ENCODE peak calls at places on chromosomes 3 and 15, in six cellular contexts. N is nephron progenitor cell, Q is IMR-90, Y is mammary epithelial cell, K is fibroblast of villous mesenchyme, T is lower leg skin. F is an unnamed sample.
A peak's percentile ranks its signal among the peaks of the same experiment; 100 is the strongest.

GRCh38 chr15:40773902-40774301 is 4.1 kb downstream of the C15orf62 start:
- DNase-seq in Q (no peak), N (no peak), K (no peak), Y (no peak), T (no peak), F (no peak)

GRCh38 chr15:78987891-78988360 is 43.1 kb upstream of the CTSH start:
- DNase-seq in Y (no peak), K (no peak), T (no peak), N (no peak), Q (no peak), F (no peak)

GRCh38 chr15:96796841-96797240 is 466.3 kb downstream of the NR2F2 start:
- DNase-seq in Y (no peak), K (no peak), N (no peak), Q (no peak), T (no peak), F (no peak)

GRCh38 chr15:66702770-66703539 is 919 bp downstream of the SMAD6 start:
- DNase-seq in T (no peak), Q (no peak), K (no peak), N (peak; percentile 66), Y (no peak), F (no peak)

GRCh38 chr15:41892621-41893421 is 1.0 kb downstream of the SPTBN5 start:
- DNase-seq in Q (no peak), K (no peak), Y (peak; percentile 25), T (no peak), N (no peak), F (no peak)

GRCh38 chr3:177777699-177778098 is 580.4 kb upstream of the TBL1XR1 start:
- DNase-seq in Y (peak; percentile 68), K (peak; percentile 49), T (no peak), N (peak; percentile 20), Q (peak; percentile 56), F (peak; percentile 58)

GRCh38 chr3:20546636-20547035 is 360.6 kb upstream of the SGO1 start:
- DNase-seq in K (no peak), T (no peak), Q (no peak), Y (no peak), N (no peak), F (no peak)

GRCh38 chr3:177483182-177483967 is 286.1 kb upstream of the TBL1XR1 start:
- DNase-seq in N (no peak), Q (no peak), K (no peak), T (no peak), Y (peak; percentile 91), F (peak; percentile 90)

GRCh38 chr15:58469432-58470353 is 37.9 kb downstream of the LIPC start:
- DNase-seq in T (no peak), K (peak; percentile 98), Y (peak; percentile 96), N (no peak), Q (peak; percentile 97), F (peak; percentile 98)

GRCh38 chr3:58117561-58118305 is 93.0 kb downstream of the DNASE1L3 start:
- DNase-seq in K (peak; percentile 72), Y (no peak), Q (peak; percentile 22), N (no peak), T (no peak), F (no peak)

GRCh38 chr3:168047190-168047795 is 48.4 kb downstream of the GOLIM4 start:
- DNase-seq in Q (peak; percentile 87), Y (peak; percentile 73), K (peak; percentile 84), N (no peak), T (no peak), F (no peak)

GRCh38 chr15:100245855-100246254 is 95.9 kb downstream of the ADAMTS17 start:
- DNase-seq in T (no peak), K (no peak), Q (no peak), N (no peak), Y (no peak), F (no peak)

GRCh38 chr3:50179710-50180109 is 11.7 kb upstream of the GNAT1 start:
- DNase-seq in Y (no peak), K (peak; percentile 79), Q (no peak), T (no peak), N (no peak), F (no peak)

GRCh38 chr3:137263982-137264777 is 306.4 kb downstream of the IL20RB start:
- DNase-seq in T (no peak), Q (no peak), K (no peak), N (peak; percentile 15), Y (no peak), F (no peak)

GRCh38 chr3:133827136-133827535 is 21.5 kb downstream of the SRPRB start:
- DNase-seq in T (no peak), K (no peak), Q (no peak), N (no peak), Y (no peak), F (no peak)

GRCh38 chr15:74790080-74790916 is 8.4 kb downstream of the CSK start:
- DNase-seq in N (no peak), K (peak; percentile 77), T (no peak), Q (peak; percentile 85), Y (no peak), F (no peak)

DNA sequence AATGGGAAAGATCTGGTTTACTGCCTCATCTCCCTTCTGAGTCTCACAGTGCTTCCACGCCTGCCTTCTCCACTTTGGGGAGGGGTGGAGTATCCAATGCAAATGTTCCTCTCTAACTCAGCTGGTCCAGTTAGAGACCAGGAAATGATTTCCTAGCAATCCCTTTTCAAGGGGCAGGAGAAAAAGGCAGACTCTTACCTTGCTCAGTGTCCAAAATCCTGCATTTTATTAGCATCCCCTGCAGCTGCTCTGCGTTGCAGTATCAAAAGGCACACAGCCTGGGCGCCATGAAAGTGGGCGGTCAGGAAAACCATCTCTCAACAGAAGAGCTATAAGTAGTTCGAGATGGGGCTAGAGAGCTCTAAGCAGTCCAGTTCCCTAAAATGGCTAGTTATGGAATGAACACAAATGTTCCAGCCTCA is 451.6 kb downstream of the FOXP1 start:
- DNase-seq in Y (no peak), T (no peak), Q (no peak), K (no peak), N (no peak), F (no peak)
- TF ChIP-seq CTCF in Y (no peak), T (no peak), Q (no peak), K (no peak), N (no peak), F (no peak)

DNA sequence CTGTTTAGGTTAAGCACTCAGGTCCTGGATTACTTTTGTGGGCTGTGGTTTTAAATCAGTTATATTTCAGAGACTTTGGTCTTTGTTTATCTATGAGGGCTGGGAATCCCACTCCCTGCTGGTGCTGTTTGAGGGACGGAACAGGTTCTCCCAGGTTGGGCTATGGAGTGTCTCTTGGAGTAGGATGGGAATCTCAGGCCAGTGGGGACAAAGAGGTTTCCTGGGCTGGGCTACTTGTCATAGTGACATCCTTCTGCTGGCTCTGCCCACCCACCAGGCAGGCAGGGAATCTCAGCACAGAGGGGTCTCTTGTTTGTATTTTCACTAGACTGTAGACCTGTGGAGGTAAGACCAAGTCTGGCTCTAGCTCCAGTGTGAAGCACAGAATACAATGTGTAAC is 47.2 kb upstream of the UBE3A start:
- DNase-seq in N (no peak), Y (no peak), K (no peak), Q (no peak), T (no peak), F (no peak)
- TF ChIP-seq CTCF in N (no peak), Y (no peak), K (no peak), Q (no peak), T (no peak), F (no peak)

GRCh38 chr3:172666181-172666872 is 44.5 kb downstream of the NCEH1 start:
- DNase-seq in N (no peak), T (no peak), Q (no peak), K (no peak), Y (no peak), F (no peak)
- TF ChIP-seq CTCF in N (no peak), T (no peak), Q (peak; percentile 31), K (peak; percentile 38), Y (no peak), F (peak; percentile 47)

DNA sequence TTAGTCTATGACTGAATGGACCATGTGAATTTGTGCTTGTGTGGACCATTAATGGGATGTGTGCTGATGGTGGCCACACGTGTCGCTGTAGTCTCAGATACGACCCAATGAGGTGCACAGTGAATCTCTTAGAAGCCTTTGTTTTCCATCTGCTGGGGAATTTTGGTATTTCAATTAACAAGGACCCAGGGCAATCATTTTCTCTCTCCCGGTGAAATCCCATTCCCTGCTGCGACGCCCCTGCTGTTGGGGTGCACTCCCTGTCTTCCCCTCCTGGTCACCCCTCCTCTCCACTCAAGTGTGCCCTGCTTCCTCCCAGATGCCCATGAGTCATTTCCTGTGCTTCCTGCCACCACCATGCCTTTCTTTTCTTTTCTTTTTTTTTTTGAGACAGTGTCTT is 32.7 kb downstream of the EBLN2 start:
- DNase-seq in N (no peak), Q (no peak), T (no peak), K (no peak), Y (peak; percentile 64), F (no peak)
- TF ChIP-seq CTCF in N (no peak), Q (no peak), T (no peak), K (no peak), Y (peak; percentile 66), F (peak; percentile 30)

GRCh38 chr15:76901965-76902364 is 3.2 kb downstream of the SCAPER start:
- DNase-seq in N (no peak), T (no peak), Q (no peak), Y (no peak), K (no peak), F (no peak)
- TF ChIP-seq CTCF in N (no peak), T (no peak), Q (no peak), Y (no peak), K (no peak), F (no peak)